ENCODE peak calls at places on chromosome 10, in eight cellular contexts. P is transverse colon, D is esophagus squamous epithelium, H is tibial nerve, X is IMR-90, K is GM12892, A is testis, V is sigmoid colon. B is an unnamed sample.

GRCh38 chr10:122102867-122103525 is 114.0 kb downstream of the TACC2 start:
- DNase-seq in K (no peak), V (peak), X (peak), P (no peak), A (no peak), D (no peak), H (no peak), B (no peak)

GRCh38 chr10:14302035-14302434 is 28.7 kb downstream of the FRMD4A start:
- DNase-seq in K (no peak), X (peak), V (no peak), D (no peak), P (no peak), A (no peak), H (no peak), B (peak)

GRCh38 chr10:28991738-28992270 is 297.1 kb upstream of the LYZL1 start:
- DNase-seq in D (no peak), X (peak), H (no peak), A (peak), V (no peak), P (peak), K (no peak), B (peak)

GRCh38 chr10:75402486-75403143 is 1.1 kb upstream of the ZNF503 start:
- DNase-seq in X (no peak), A (peak), P (peak), H (no peak), V (peak), D (no peak), K (no peak), B (no peak)

GRCh38 chr10:33113111-33113856 is 155.3 kb upstream of the ITGB1 start:
- DNase-seq in X (peak), A (no peak), K (no peak), P (no peak), V (no peak), D (no peak), H (no peak), B (no peak)

GRCh38 chr10:110977662-110978061 is 58.3 kb downstream of the SHOC2 start:
- DNase-seq in V (no peak), H (no peak), K (no peak), A (no peak), D (no peak), P (no peak), X (peak), B (no peak)

GRCh38 chr10:20963056-20963455 is 65.9 kb upstream of the NEBL start:
- DNase-seq in H (no peak), V (no peak), X (no peak), K (no peak), A (no peak), P (no peak), D (no peak), B (no peak)

GRCh38 chr10:47369251-47369894 is 14.7 kb downstream of the ZNF488 start:
- DNase-seq in P (no peak), H (no peak), K (no peak), V (no peak), D (no peak), A (peak), X (no peak), B (no peak)

GRCh38 chr10:95841711-95842498 is 65.9 kb upstream of the CC2D2B start:
- DNase-seq in H (peak), D (no peak), P (peak), K (no peak), A (peak), X (peak), V (no peak), B (no peak)

GRCh38 chr10:16987129-16987670 is 142.4 kb downstream of the CUBN start:
- DNase-seq in V (no peak), A (no peak), P (no peak), X (peak), H (no peak), K (no peak), D (no peak), B (no peak)

GRCh38 chr10:79241990-79242619 is 105.2 kb upstream of the PPIF start:
- DNase-seq in K (peak), P (peak), H (no peak), V (peak), A (peak), X (peak), D (no peak), B (no peak)

GRCh38 chr10:107831772-107832171 is 667.3 kb upstream of the SORCS1 start:
- DNase-seq in X (no peak), P (no peak), A (no peak), V (no peak), K (no peak), H (no peak), D (no peak), B (no peak)
- TF ChIP-seq POLR2A in X (no peak), P (no peak), A (no peak), V (no peak), K (no peak), H (no peak), D (no peak), B (no peak)

DNA sequence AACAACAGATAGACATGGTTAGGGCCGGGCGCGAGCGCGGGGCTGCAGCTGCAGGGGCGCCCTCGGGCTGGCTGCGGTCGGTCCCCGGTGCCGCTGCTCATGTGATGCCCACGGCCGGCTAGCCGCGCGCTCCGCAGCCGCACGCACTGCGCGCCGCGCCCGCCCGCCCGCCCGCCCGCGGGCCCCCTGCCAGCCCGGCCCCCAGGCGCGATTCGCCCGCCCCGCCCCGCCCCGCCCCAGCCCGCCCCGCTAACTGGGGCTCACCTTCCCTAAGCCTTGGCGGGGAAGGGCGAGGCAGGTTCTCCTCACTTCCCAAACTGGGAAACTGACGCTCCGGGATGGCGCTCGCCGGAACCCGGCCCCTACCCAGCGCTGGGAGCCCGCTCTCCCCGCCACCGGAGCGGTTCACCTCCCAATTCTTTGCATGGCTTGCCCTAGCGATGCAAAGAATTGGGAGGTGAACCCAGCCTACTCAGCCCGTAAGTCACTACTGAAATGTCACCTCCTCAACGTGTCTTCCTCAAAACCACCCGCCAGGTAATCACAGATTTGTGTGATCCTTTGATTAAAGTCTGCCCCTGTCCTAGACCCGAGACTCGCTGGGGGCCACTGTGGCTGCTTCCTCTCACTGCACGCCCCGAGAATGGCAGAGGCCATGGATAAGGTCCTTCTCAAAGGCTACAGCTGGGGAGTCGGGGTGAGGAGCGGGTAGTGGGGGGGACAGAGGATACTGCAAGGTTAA is 162.1 kb downstream of the SH3PXD2A start:
- DNase-seq in X (no peak), V (no peak), D (no peak), P (peak), H (no peak), K (peak), A (peak), B (no peak)
- TF ChIP-seq POLR2A in X (no peak), V (no peak), D (no peak), P (no peak), H (no peak), K (no peak), A (no peak), B (no peak)

GRCh38 chr10:119871881-119872609 is 598 bp downstream of the MCMBP start:
- DNase-seq in X (peak), H (peak), D (no peak), A (peak), V (peak), P (peak), K (peak), B (no peak)
- TF ChIP-seq POLR2A in X (no peak), H (no peak), D (peak), A (no peak), V (no peak), P (peak), K (no peak), B (no peak)

GRCh38 chr10:127888526-127889312 is 4.0 kb downstream of the CLRN3 start:
- DNase-seq in V (no peak), A (no peak), D (no peak), K (no peak), X (no peak), P (peak), H (no peak), B (peak)

GRCh38 chr10:127887497-127888415 is 5.0 kb downstream of the CLRN3 start:
- DNase-seq in H (no peak), P (no peak), X (no peak), A (no peak), D (no peak), K (no peak), V (no peak), B (peak)

GRCh38 chr10:127890935-127891334 is 1.8 kb downstream of the CLRN3 start:
- DNase-seq in X (no peak), V (no peak), A (no peak), P (no peak), D (no peak), H (no peak), K (no peak), B (peak)

GRCh38 chr10:127892743-127893142 is at the start of gene CLRN3:
- DNase-seq in V (no peak), P (peak), D (no peak), K (no peak), A (no peak), H (no peak), X (no peak), B (no peak)

DNA sequence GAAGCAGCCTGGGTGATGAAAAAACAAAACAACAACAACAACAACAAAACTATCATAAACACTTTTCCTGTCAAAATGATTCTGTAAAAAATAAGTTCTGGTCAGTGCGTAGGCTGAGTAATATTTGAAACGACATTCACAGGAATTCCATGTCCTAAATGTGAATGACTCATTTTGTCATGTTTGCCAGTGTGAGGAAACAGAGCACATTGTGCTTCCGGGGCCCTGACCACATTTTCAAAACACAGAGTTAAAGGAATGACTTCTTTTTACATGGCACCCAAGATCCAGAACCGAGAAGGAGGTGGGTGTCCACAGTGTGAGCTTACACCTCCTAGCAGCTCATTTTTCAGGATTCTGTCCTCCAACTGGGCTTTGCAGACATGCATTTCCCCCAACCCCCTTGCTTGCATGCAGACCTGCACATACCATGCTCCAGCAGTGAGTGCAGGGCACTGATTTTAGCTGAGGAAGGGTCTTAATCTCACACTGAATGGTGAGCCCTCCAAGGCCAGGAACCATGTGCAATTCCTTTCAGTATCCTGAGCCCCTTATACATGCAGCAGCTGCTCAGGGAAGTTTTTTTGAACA is 3.0 kb downstream of the CLRN3 start:
- DNase-seq in K (no peak), V (no peak), H (no peak), P (no peak), X (peak), D (no peak), A (no peak), B (peak)
- TF ChIP-seq POLR2A in K (no peak), V (no peak), H (no peak), P (no peak), X (no peak), D (no peak), A (no peak), B (no peak)

GRCh38 chr10:62582098-62582705 is 208.0 kb downstream of the ZNF365 start:
- DNase-seq in D (no peak), A (no peak), X (peak), H (no peak), K (no peak), P (no peak), V (no peak), B (peak)
- TF ChIP-seq POLR2A in D (no peak), A (no peak), X (peak), H (no peak), K (no peak), P (no peak), V (no peak), B (no peak)

DNA sequence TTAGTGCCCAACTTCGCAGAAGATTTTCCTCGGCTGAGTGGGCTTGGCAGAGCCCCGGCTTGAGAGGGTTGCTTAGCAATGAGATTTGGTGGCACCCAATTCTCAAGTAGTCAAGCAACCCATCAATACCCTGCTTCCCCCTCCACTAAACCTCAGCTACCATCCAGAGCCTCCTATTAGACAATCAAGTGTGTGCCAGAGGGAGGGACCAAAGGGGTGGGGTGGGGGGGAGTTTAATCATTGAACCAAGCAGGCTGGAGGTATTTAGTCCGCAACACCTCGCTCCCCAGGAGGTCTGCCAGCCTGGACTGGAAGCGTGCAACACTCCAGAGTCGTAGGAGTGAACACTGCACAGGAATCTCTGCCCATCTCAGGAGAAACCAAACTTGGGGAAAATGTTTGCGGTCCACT is at the start of gene HKDC1:
- DNase-seq in P (no peak), X (no peak), D (no peak), V (no peak), H (no peak), K (no peak), A (no peak), B (no peak)
- TF ChIP-seq POLR2A in P (no peak), X (no peak), D (no peak), V (no peak), H (no peak), K (no peak), A (no peak), B (no peak)

GRCh38 chr10:5681930-5682329 is 2.7 kb upstream of the TASOR2 start:
- DNase-seq in X (no peak), K (no peak), V (no peak), A (no peak), P (no peak), H (no peak), D (no peak), B (no peak)

GRCh38 chr10:5685764-5686240 is 1.2 kb downstream of the TASOR2 start:
- DNase-seq in X (peak), D (no peak), K (no peak), A (no peak), V (no peak), H (no peak), P (no peak), B (no peak)

GRCh38 chr10:5684971-5685763 is 529 bp downstream of the TASOR2 start:
- DNase-seq in A (peak), X (peak), P (peak), H (peak), V (peak), D (no peak), K (peak), B (no peak)

GRCh38 chr10:5683065-5683464 is 1.6 kb upstream of the TASOR2 start:
- DNase-seq in A (no peak), D (no peak), K (no peak), V (no peak), H (no peak), X (no peak), P (no peak), B (no peak)

GRCh38 chr10:5684318-5684970 is at the start of gene TASOR2:
- DNase-seq in H (peak), V (peak), X (peak), K (peak), D (peak), A (peak), P (peak), B (peak)
- TF ChIP-seq POLR2A in H (no peak), V (no peak), X (peak), K (peak), D (peak), A (no peak), P (peak), B (no peak)

DNA sequence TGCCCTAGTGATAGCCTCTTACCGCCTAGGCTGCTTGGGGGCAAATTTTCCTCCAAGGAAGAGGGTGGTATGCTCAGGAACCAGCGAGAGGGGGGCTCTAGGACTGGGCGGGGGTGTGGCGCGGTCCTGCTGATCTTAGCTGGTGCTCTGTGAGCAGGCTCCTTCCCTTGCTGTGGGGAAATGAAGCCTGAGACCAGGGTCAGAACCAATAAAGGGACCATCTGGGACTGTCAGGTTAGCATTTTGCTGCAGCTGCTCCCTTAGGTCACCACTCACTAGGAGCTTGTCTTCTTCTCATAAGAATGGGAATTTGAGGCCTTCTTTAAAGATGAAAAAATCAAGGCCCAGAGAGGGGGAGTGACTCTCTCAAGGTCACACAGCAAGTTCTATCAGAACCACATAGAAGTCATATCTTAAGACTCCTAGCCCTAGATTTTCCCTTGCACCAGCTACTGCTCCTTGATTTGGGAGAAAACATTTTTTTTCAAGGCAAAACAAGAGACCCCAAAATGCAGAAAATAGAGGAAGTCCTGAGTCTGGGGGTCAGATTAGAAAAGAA is 2.0 kb upstream of the NEUROG3 start:
- DNase-seq in A (no peak), H (no peak), K (no peak), P (no peak), D (no peak), X (no peak), V (no peak), B (no peak)
- TF ChIP-seq POLR2A in A (no peak), H (no peak), K (no peak), P (no peak), D (no peak), X (no peak), V (no peak), B (no peak)

DNA sequence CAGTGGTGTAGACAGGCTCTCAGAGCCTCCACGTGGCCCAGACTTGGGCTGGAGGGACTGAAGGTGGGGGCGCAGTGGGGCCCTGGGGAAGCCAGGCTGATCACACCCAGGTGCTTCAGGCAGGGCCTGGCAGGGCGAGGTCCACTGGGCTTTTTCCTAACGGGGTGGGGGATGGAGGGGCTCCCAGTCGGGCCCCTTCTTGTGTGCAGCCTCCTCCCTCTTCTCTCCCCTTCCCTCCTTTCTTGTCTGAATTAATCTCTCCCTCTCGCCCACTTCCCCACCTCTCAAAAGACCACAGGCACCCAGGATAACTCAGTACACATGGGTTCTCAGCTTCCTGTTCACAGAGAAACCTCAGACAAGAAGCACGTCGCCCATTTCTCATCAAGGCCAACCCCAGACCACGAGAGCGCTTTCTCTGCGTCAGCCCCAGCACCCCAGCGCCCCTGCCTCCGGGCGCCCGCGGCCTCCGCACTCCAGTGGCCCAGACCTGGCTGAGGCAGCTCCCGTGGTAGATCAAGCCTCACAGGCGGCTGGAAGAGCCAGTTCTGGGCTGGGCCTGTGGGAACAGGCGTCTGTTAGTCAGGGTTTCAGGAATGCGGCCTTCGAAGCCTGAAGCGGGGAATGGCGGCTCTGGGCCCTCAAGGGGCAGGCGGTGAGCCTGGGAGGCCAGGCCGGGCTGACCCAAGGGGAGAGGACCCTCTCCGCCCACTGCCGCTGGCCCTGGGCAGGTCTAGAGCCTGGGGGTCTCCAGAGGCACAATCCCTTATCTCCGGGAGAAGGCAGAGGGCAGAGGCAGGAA is 50.6 kb downstream of the PWWP2B start:
- DNase-seq in A (no peak), P (peak), K (no peak), H (no peak), V (no peak), X (peak), D (no peak), B (no peak)
- TF ChIP-seq POLR2A in A (no peak), P (no peak), K (no peak), H (no peak), V (no peak), X (no peak), D (peak), B (no peak)

B was measured in esophagus muscularis mucosa.